ENCODE peak calls at places on chromosomes 16 and 17, in seven cellular contexts. H, L, R, Y, I, V and P are unnamed samples.

GRCh38 chr16:8832383-8833100 is 34.9 kb downstream of the PMM2 start:
- DNase-seq in H (peak; percentile 91), L (no peak), R (no peak), Y (no peak), I (no peak), V (no peak), P (no peak)

GRCh38 chr17:2704890-2705248 is 6.7 kb downstream of the CLUH start:
- DNase-seq in H (no peak), L (no peak), R (no peak), Y (no peak), I (no peak), V (no peak), P (no peak)

GRCh38 chr17:1201132-1201702 is 21.4 kb upstream of the ABR start:
- DNase-seq in H (peak; percentile 20), L (no peak), R (no peak), Y (no peak), I (no peak), V (no peak), P (no peak)

GRCh38 chr17:9987779-9988585 is 82.9 kb upstream of the RCVRN start:
- DNase-seq in H (peak; percentile 39), L (no peak), R (no peak), Y (peak; percentile 10), I (peak; percentile 41), V (no peak), P (no peak)

GRCh38 chr17:35740997-35741931 is 9.8 kb downstream of the RASL10B start:
- DNase-seq in H (no peak), L (no peak), R (no peak), Y (no peak), I (no peak), V (no peak), P (no peak)

GRCh38 chr17:82737981-82738877 is 2.8 kb downstream of the FN3K start:
- DNase-seq in H (no peak), L (no peak), R (no peak), Y (no peak), I (no peak), V (no peak), P (no peak)

GRCh38 chr17:22268214-22268911 is 576.0 kb downstream of the KCNJ18 start:
- DNase-seq in H (no peak), L (no peak), R (no peak), Y (no peak), I (no peak), V (no peak), P (no peak)

GRCh38 chr17:45705123-45706009 is 78.8 kb upstream of the CRHR1 start:
- DNase-seq in H (no peak), L (no peak), R (no peak), Y (peak; percentile 51), I (no peak), V (no peak), P (no peak)

GRCh38 chr17:37743612-37743874 is 1.3 kb downstream of the HNF1B start:
- DNase-seq in H (no peak), L (no peak), R (no peak), Y (no peak), I (peak; percentile 81), V (no peak), P (no peak)

GRCh38 chr17:61234102-61234750 is 165.4 kb upstream of the TBX2 start:
- DNase-seq in H (no peak), L (no peak), R (no peak), Y (no peak), I (no peak), V (no peak), P (no peak)

GRCh38 chr17:77755410-77755963 is 203.0 kb upstream of the TNRC6C start:
- DNase-seq in H (no peak), L (no peak), R (no peak), Y (no peak), I (no peak), V (no peak), P (no peak)

GRCh38 chr17:36850794-36851193 is 86.5 kb upstream of the LHX1 start:
- DNase-seq in H (no peak), L (no peak), R (no peak), Y (peak; percentile 37), I (no peak), V (no peak), P (peak; percentile 55)

GRCh38 chr17:75411328-75412067 is 6.0 kb upstream of the GRB2 start:
- DNase-seq in H (no peak), L (no peak), R (no peak), Y (no peak), I (no peak), V (no peak), P (no peak)

GRCh38 chr17:9371019-9371418 is 204.6 kb downstream of the STX8 start:
- DNase-seq in H (no peak), L (no peak), R (no peak), Y (peak; percentile 8), I (no peak), V (no peak), P (no peak)

GRCh38 chr17:43329183-43329582 is 69.6 kb upstream of the ARL4D start:
- DNase-seq in H (no peak), L (no peak), R (no peak), Y (no peak), I (no peak), V (no peak), P (no peak)

GRCh38 chr16:49754495-49755290 is 101.2 kb downstream of the ZNF423 start:
- DNase-seq in H (no peak), L (no peak), R (no peak), Y (no peak), I (peak; percentile 47), V (no peak), P (no peak)

GRCh38 chr17:38703742-38704644 is 1.1 kb upstream of the MLLT6 start:
- DNase-seq in H (peak; percentile 98), L (no peak), R (no peak), Y (peak; percentile 95), I (peak; percentile 94), V (peak; percentile 79), P (no peak)

GRCh38 chr16:52488837-52489289 is 58.1 kb downstream of the TOX3 start:
- DNase-seq in H (no peak), L (no peak), R (no peak), Y (no peak), I (no peak), V (no peak), P (no peak)

GRCh38 chr16:52492789-52493357 is 54.1 kb downstream of the TOX3 start:
- DNase-seq in H (no peak), L (no peak), R (no peak), Y (no peak), I (no peak), V (no peak), P (no peak)

GRCh38 chr16:52491216-52491615 is 55.7 kb downstream of the TOX3 start:
- DNase-seq in H (no peak), L (no peak), R (no peak), Y (no peak), I (no peak), V (no peak), P (no peak)

GRCh38 chr16:52487849-52488457 is 59.0 kb downstream of the TOX3 start:
- DNase-seq in H (no peak), L (no peak), R (no peak), Y (no peak), I (no peak), V (no peak), P (no peak)

GRCh38 chr16:52489894-52490293 is 57.0 kb downstream of the TOX3 start:
- DNase-seq in H (no peak), L (no peak), R (no peak), Y (no peak), I (no peak), V (no peak), P (no peak)
- H3K4me3 ChIP-seq in H (no peak overlapping the region), L (no peak overlapping the region), R (no peak overlapping the region), Y (no peak overlapping the region), I (no peak overlapping the region), V (no peak overlapping the region), P (no peak overlapping the region)

DNA sequence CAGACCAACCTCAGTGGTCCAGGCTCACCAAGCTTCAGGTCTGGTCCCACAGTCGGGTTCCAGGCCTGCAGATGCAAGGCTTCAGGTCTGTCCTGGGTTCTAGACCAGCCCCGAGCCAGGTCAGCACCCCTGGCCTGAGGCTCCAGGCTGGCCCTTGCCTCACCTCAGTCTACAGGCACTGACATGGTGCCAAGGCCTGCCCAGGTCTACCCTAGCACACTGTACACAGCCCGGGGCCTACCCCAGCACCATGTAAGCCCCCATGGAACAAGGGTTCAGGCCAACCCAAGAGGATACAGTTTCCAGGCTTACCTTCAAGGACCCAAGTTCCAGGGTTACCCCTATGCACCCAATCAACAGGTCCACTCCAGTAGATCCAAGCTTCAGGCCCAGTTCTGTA is 26.8 kb downstream of the ZFP1 start:
- DNase-seq in H (no peak), L (no peak), R (no peak), Y (no peak), I (no peak), V (no peak), P (no peak)
- TF ChIP-seq CTCF in H (no peak), L (no peak), R (no peak), Y (no peak), I (no peak), V (no peak), P (no peak)

GRCh38 chr16:27769561-27770222 is 219.7 kb downstream of the KATNIP start:
- DNase-seq in H (no peak), L (peak; percentile 17), R (peak; percentile 32), Y (peak; percentile 82), I (no peak), V (no peak), P (no peak)
- H3K4me3 ChIP-seq in H (no peak overlapping the region), L (no peak overlapping the region), R (no peak overlapping the region), Y (no peak overlapping the region), I (no peak overlapping the region), V (no peak overlapping the region), P (no peak overlapping the region)

DNA sequence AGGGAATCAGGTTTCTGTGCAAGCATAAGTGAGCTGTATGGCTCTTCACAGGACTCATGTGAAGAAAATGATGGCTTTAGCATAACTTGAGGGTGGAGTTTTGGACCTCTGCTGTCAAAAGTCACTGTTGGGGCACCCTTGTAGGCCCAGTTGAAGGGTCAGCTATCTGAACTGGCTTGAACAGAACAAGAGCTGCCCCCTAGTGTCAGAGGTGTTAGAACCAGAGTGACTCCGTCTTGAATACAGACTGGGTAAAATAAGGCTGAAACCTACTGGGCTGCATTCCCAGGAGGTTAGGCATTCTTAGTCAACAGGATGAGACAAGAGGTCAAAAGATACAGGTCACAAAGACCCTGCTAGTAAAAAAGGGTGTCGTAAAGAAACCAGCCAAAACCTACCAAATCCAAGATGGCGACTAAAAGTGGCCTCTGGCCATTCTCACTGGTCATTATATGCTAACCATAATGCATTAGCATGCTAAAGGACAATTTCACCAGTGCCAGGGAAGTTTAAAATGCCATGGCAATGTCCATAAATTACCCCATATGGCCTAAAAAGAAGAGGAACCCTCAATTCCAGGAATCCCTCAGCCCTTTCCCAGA is 484.0 kb upstream of the ERCC4 start:
- DNase-seq in H (no peak), L (no peak), R (no peak), Y (peak; percentile 24), I (no peak), V (no peak), P (no peak)
- TF ChIP-seq CTCF in H (peak; percentile 7), L (no peak), R (no peak), Y (peak; percentile 15), I (no peak), V (no peak), P (no peak)

DNA sequence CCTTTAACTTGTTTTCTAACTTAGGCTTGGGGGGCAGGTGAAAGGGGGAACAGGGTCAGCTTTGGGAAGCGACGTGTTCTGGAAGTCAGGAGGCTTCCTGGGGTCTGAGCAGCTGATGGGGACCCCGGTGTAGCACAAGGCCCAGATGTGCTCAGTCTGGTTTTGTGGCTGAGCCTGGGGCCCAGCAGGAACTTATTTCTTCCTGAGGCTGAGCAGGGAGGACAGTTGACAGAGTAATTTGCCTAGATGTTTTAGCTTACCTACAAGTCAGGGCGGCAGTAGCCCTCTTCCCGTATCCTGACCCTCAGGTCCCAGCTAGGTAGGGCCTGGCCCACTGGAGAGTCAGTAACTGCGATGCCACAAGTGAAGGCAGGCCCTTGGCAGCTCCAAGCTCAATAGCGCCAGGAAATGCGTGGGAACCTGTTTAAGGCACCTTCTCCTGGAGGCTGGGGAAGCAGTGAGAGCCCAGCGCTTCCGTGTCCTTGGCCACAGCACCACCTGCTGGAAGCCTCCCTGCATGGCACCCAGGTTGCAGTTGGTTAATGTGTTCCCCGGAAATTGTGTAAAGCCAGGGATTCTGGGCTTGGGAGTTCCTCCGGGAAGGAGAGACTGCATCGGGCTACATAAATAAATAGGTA is 5.2 kb downstream of the CCR7 start:
- DNase-seq in H (peak; percentile 90), L (peak; percentile 77), R (peak; percentile 89), Y (peak; percentile 91), I (peak; percentile 94), V (peak; percentile 95), P (peak; percentile 88)
- H3K4me3 ChIP-seq in H (no peak overlapping the region), L (no peak overlapping the region), R (no peak overlapping the region), Y (no peak overlapping the region), I (no peak overlapping the region), V (no peak overlapping the region), P (no peak overlapping the region)